ENCODE peak calls at places on chromosomes 3 and 15, in five cellular contexts. D is CD8-positive, alpha-beta T cell; B is left ventricle myocardium inferior; O is hepatocyte; V is CD8-positive, alpha-beta memory T cell. T is an unnamed sample. For H3K9me3, the result is how much of the 10 kb centered on the place peaks cover.

GRCh38 chr3:30286007-30286669 is 320.3 kb upstream of the TGFBR2 start:
- DNase-seq in D (no peak), B (peak), O (peak), V (no peak), T (no peak)

GRCh38 chr15:68601206-68602197 is 22.7 kb downstream of the CORO2B start:
- DNase-seq in D (no peak), B (no peak), O (no peak), V (no peak), T (no peak)

GRCh38 chr15:58980351-58980939 is 7.0 kb upstream of the RNF111 start:
- DNase-seq in D (no peak), B (no peak), O (peak), V (no peak), T (no peak)

GRCh38 chr3:125142418-125142778 is 70.2 kb downstream of the SLC12A8 start:
- DNase-seq in D (no peak), B (no peak), O (no peak), V (no peak), T (no peak)

GRCh38 chr15:68408526-68408925 is 23.4 kb downstream of the ITGA11 start:
- DNase-seq in D (no peak), B (no peak), O (no peak), V (no peak), T (no peak)

GRCh38 chr3:194250104-194251002 is 100.8 kb downstream of the CPN2 start:
- DNase-seq in D (no peak), B (peak), O (peak), V (no peak), T (no peak)

GRCh38 chr15:92158426-92158825 is 235.3 kb upstream of the ST8SIA2 start:
- DNase-seq in D (no peak), B (no peak), O (peak), V (peak), T (peak)

GRCh38 chr15:89492111-89492641 is 4.2 kb downstream of the RHCG start:
- DNase-seq in D (no peak), B (no peak), O (no peak), V (no peak), T (no peak)

GRCh38 chr3:119769394-119770149 is 12.3 kb upstream of the NR1I2 start:
- DNase-seq in D (no peak), B (no peak), O (no peak), V (no peak), T (no peak)

GRCh38 chr3:59101091-59101738 is 51.4 kb upstream of the CFAP20DC start:
- DNase-seq in D (no peak), B (no peak), O (no peak), V (no peak), T (no peak)

GRCh38 chr3:99249627-99250026 is 348.1 kb upstream of the DCBLD2 start:
- DNase-seq in D (no peak), B (no peak), O (no peak), V (no peak), T (no peak)

GRCh38 chr15:31390029-31390428 is 63.4 kb downstream of the KLF13 start:
- DNase-seq in D (no peak), B (no peak), O (no peak), V (no peak), T (no peak)

GRCh38 chr3:22231061-22231460 is 480.1 kb upstream of the ZNF385D start:
- DNase-seq in D (no peak), B (no peak), O (no peak), V (no peak), T (no peak)

GRCh38 chr3:66033241-66034138 is 5.2 kb downstream of the MAGI1 start:
- DNase-seq in D (no peak), B (no peak), O (no peak), V (no peak), T (no peak)

GRCh38 chr3:119294889-119295769 is 946 bp downstream of the ARHGAP31 start:
- DNase-seq in D (no peak), B (peak), O (peak), V (peak), T (peak)

GRCh38 chr3:45547764-45548683 is 46.5 kb upstream of the LIMD1 start:
- DNase-seq in D (no peak), B (peak), O (no peak), V (no peak), T (no peak)

GRCh38 chr3:44499149-44499898 is 21.9 kb upstream of the ZNF445 start:
- DNase-seq in D (no peak), B (no peak), O (no peak), V (no peak), T (no peak)

GRCh38 chr3:139517321-139517720 is 22.2 kb downstream of the RBP1 start:
- DNase-seq in D (no peak), B (no peak), O (no peak), V (no peak), T (no peak)

GRCh38 chr15:70863450-70864218 is 9.7 kb upstream of the LARP6 start:
- DNase-seq in D (no peak), B (no peak), O (peak), V (no peak), T (no peak)

GRCh38 chr3:179036226-179036625 is 35.4 kb downstream of the ZMAT3 start:
- DNase-seq in D (no peak), B (no peak), O (no peak), V (no peak), T (no peak)

GRCh38 chr3:3902156-3902555 is 102.9 kb downstream of the LRRN1 start:
- DNase-seq in D (no peak), B (no peak), O (no peak), V (no peak), T (no peak)

GRCh38 chr3:123036352-123037014 is 8.9 kb upstream of the SEMA5B start:
- DNase-seq in D (no peak), B (no peak), O (peak), V (no peak), T (no peak)

GRCh38 chr3:32411442-32411841 is 19.8 kb downstream of the CMTM7 start:
- DNase-seq in D (no peak), B (no peak), O (no peak), V (no peak), T (peak)

GRCh38 chr3:32413845-32414526 is 22.3 kb downstream of the CMTM7 start:
- DNase-seq in D (no peak), B (no peak), O (no peak), V (no peak), T (no peak)

GRCh38 chr3:32410367-32411246 is 19.0 kb downstream of the CMTM7 start:
- DNase-seq in D (no peak), B (no peak), O (no peak), V (no peak), T (no peak)

GRCh38 chr3:32414527-32415202 is 23.0 kb downstream of the CMTM7 start:
- DNase-seq in D (no peak), B (no peak), O (no peak), V (peak), T (peak)

GRCh38 chr3:32412887-32413286 is 21.2 kb downstream of the CMTM7 start:
- DNase-seq in D (no peak), B (no peak), O (no peak), V (no peak), T (no peak)
- H3K9me3 ChIP-seq in D (under half), B (under half), O (under half), V (under half), T (under half)

GRCh38 chr15:62816342-62817059 is 226.0 kb upstream of the TPM1 start:
- DNase-seq in D (no peak), B (no peak), O (no peak), V (no peak), T (no peak)
- H3K9me3 ChIP-seq in D (under half), B (under half), O (under half), V (under half), T (under half)

GRCh38 chr3:6444888-6445658 is 415.8 kb upstream of the GRM7 start:
- DNase-seq in D (no peak), B (no peak), O (no peak), V (no peak), T (no peak)

GRCh38 chr3:6448011-6448410 is 412.9 kb upstream of the GRM7 start:
- DNase-seq in D (no peak), B (no peak), O (no peak), V (no peak), T (no peak)

GRCh38 chr3:6447166-6447801 is 413.6 kb upstream of the GRM7 start:
- DNase-seq in D (no peak), B (no peak), O (no peak), V (no peak), T (no peak)

GRCh38 chr3:6452974-6453373 is 407.9 kb upstream of the GRM7 start:
- DNase-seq in D (no peak), B (no peak), O (no peak), V (no peak), T (no peak)

GRCh38 chr3:6449099-6449498 is 411.8 kb upstream of the GRM7 start:
- DNase-seq in D (no peak), B (no peak), O (no peak), V (no peak), T (no peak)
- H3K9me3 ChIP-seq in D (under half), B (under half), O (under half), V (under half), T (under half)

GRCh38 chr15:25246641-25247417 is 192.0 kb downstream of the UBE3A start:
- DNase-seq in D (no peak), B (no peak), O (no peak), V (no peak), T (no peak)
- H3K9me3 ChIP-seq in D (under half), B (half or more), O (under half), V (under half), T (under half)

GRCh38 chr15:73928971-73929627 is 2.8 kb downstream of the LOXL1 start:
- DNase-seq in D (no peak), B (peak), O (no peak), V (peak), T (no peak)
- H3K9me3 ChIP-seq in D (under half), B (under half), O (under half), V (under half), T (under half)

DNA sequence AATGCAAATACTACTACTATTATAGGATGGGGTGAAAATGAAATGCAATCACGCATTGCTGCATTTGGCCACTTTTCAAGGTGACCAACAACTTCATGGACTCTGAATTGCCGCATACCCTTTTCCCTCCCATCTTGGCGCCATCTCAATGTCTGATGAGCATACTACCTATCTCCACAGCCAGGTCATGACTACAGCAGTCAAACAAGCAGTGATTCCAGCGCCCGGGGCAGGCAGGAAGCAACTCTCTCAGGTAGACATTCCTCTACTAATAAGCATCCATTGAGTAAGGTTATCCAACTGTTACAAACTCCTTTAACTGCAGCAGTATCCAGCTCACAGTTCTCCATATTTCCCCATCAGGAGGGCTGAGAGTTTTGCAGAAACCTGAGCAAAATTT is 155.4 kb downstream of the ADAMTS17 start:
- DNase-seq in D (no peak), B (no peak), O (no peak), V (no peak), T (no peak)
- H3K9me3 ChIP-seq in D (under half), B (under half), O (under half), V (under half), T (under half)

DNA sequence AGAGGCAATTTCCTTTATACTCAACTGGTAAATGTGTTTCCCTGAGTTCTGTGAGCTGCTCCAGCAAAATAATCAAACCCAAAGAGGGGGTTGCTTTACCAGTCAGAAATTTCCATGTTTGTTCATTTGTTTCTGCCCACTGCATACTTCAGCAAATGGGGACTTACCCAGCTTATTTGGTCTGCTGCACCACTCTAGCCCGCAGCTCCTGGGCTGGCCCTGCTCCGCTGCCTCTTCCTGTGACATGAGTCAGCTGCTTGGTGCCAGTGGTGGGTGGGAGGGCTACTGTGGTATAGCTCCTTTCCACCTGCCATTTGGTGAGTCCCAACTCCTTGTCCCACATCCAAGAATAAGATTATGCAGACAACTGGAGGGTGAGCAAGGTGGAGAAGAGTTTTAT is 644.2 kb downstream of the MCTP2 start:
- DNase-seq in D (no peak), B (no peak), O (no peak), V (no peak), T (no peak)
- H3K9me3 ChIP-seq in D (under half), B (under half), O (under half), V (under half), T (under half)

DNA sequence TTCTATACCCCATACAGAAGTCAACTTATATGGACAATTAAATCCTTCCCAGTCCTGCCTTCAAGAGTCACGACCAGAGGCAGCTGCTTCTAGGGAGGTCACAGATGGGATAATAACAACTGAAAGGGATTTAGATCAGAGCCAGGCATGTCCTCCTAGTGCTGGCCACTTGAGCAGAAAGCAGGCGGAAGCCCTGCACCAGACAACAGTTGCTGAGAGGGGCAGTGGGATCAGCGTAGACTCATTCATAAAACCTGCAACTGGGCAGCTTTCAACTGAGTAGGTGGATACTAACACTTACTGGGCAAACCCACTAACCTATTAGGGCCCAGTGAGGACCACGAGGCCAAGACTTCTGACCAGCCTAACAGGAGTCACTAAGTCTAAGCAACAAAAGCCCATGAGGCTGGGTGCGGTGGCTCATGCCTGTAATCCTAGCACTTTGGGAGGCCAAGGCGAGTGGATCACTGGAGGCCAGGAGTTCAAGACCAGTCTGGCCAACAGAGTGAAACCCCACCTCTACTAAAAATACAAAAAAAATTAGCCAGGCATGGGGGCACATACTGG is 67.0 kb downstream of the DAPK2 start:
- DNase-seq in D (no peak), B (no peak), O (no peak), V (no peak), T (no peak)
- H3K9me3 ChIP-seq in D (under half), B (under half), O (under half), V (under half), T (under half)

GRCh38 chr15:27869697-27870281 is 229.3 kb downstream of the OCA2 start:
- DNase-seq in D (no peak), B (no peak), O (no peak), V (no peak), T (no peak)
- H3K9me3 ChIP-seq in D (under half), B (under half), O (under half), V (under half), T (under half)

T was measured in CD4-positive, alpha-beta memory T cell.